ENCODE peak calls at places on chromosomes 3 and 15, in nine cellular contexts. T is upper lobe of right lung, L is prostate gland, Y is mucosa of descending colon, H is left ventricle myocardium inferior, R is AG09309, J is AG10803, C is stomach, I is GM12865. P is an unnamed sample.

GRCh38 chr3:132997404-132997803 is 40.8 kb upstream of the TMEM108 start:
- DNase-seq in T (no peak), L (no peak), Y (no peak), H (no peak), R (no peak), J (no peak), C (no peak), I (no peak), P (no peak)

GRCh38 chr15:60299452-60300047 is 98.2 kb downstream of the ANXA2 start:
- DNase-seq in T (no peak), L (peak), Y (peak), H (no peak), R (no peak), J (peak), C (peak), I (no peak), P (no peak)

GRCh38 chr3:28295819-28296364 is 52.6 kb upstream of the ZCWPW2 start:
- DNase-seq in T (no peak), L (no peak), Y (no peak), H (no peak), R (no peak), J (peak), C (no peak), I (no peak), P (no peak)

GRCh38 chr3:123706871-123707270 is 122.0 kb upstream of the HACD2 start:
- DNase-seq in T (peak), L (no peak), Y (no peak), H (no peak), R (no peak), J (no peak), C (no peak), I (no peak), P (no peak)

GRCh38 chr3:190728574-190729246 is 133.8 kb downstream of the GMNC start:
- DNase-seq in T (no peak), L (no peak), Y (no peak), H (no peak), R (peak), J (peak), C (no peak), I (no peak), P (no peak)

GRCh38 chr3:77053769-77054168 is 13.9 kb downstream of the ROBO2 start:
- DNase-seq in T (no peak), L (no peak), Y (no peak), H (no peak), R (no peak), J (no peak), C (no peak), I (no peak), P (no peak)

GRCh38 chr3:185089751-185090150 is 63.1 kb downstream of the C3orf70 start:
- DNase-seq in T (no peak), L (no peak), Y (no peak), H (no peak), R (no peak), J (no peak), C (no peak), I (no peak), P (no peak)

GRCh38 chr3:140972833-140973232 is 31.2 kb downstream of the SLC25A36 start:
- DNase-seq in T (no peak), L (no peak), Y (no peak), H (no peak), R (peak), J (peak), C (no peak), I (no peak), P (no peak)

GRCh38 chr3:150764607-150765366 is 1.8 kb upstream of the SIAH2 start:
- DNase-seq in T (no peak), L (no peak), Y (no peak), H (no peak), R (no peak), J (no peak), C (no peak), I (no peak), P (no peak)

GRCh38 chr15:70492240-70493177 is 270.8 kb downstream of the UACA start:
- DNase-seq in T (peak), L (no peak), Y (peak), H (peak), R (peak), J (peak), C (peak), I (peak), P (no peak)

GRCh38 chr15:58410353-58410752 is 21.4 kb upstream of the LIPC start:
- DNase-seq in T (no peak), L (no peak), Y (peak), H (no peak), R (peak), J (peak), C (no peak), I (peak), P (no peak)

GRCh38 chr3:151135548-151136337 is 50.3 kb downstream of the MED12L start:
- DNase-seq in T (peak), L (no peak), Y (no peak), H (no peak), R (no peak), J (no peak), C (peak), I (peak), P (no peak)

GRCh38 chr3:58540176-58540863 is 3.3 kb upstream of the ACOX2 start:
- DNase-seq in T (no peak), L (no peak), Y (no peak), H (no peak), R (no peak), J (no peak), C (no peak), I (no peak), P (no peak)

GRCh38 chr3:64360261-64360660 is 135.0 kb upstream of the PRICKLE2 start:
- DNase-seq in T (no peak), L (no peak), Y (no peak), H (no peak), R (no peak), J (no peak), C (no peak), I (no peak), P (no peak)

GRCh38 chr15:101827257-101827656 is 15.3 kb downstream of the OR4F15 start:
- DNase-seq in T (no peak), L (no peak), Y (no peak), H (no peak), R (peak), J (peak), C (no peak), I (no peak), P (no peak)

GRCh38 chr15:67839358-67839928 is 402 bp downstream of the RNU6-1 start:
- DNase-seq in T (no peak), L (no peak), Y (peak), H (no peak), R (no peak), J (peak), C (no peak), I (no peak), P (peak)

GRCh38 chr15:77421370-77421700 is 647 bp downstream of the HMG20A start:
- DNase-seq in T (no peak), L (no peak), Y (no peak), H (no peak), R (no peak), J (no peak), C (no peak), I (peak), P (no peak)

GRCh38 chr15:47331796-47332480 is 385.4 kb upstream of the SEMA6D start:
- DNase-seq in T (no peak), L (no peak), Y (no peak), H (no peak), R (no peak), J (peak), C (no peak), I (no peak), P (peak)

GRCh38 chr3:136075816-136076215 is 110.3 kb downstream of the PPP2R3A start:
- DNase-seq in T (no peak), L (no peak), Y (no peak), H (no peak), R (no peak), J (peak), C (no peak), I (no peak), P (no peak)

GRCh38 chr3:9468460-9468859 is 71.0 kb downstream of the SETD5 start:
- DNase-seq in T (no peak), L (no peak), Y (no peak), H (no peak), R (no peak), J (no peak), C (no peak), I (no peak), P (no peak)

GRCh38 chr3:105865016-105865623 is 3.7 kb downstream of the CBLB start:
- DNase-seq in T (no peak), L (no peak), Y (no peak), H (no peak), R (no peak), J (no peak), C (no peak), I (no peak), P (no peak)

GRCh38 chr3:27590437-27591320 is 106.5 kb upstream of the SLC4A7 start:
- DNase-seq in T (no peak), L (no peak), Y (no peak), H (no peak), R (no peak), J (peak), C (no peak), I (no peak), P (no peak)

GRCh38 chr3:144185291-144185690 is 213.7 kb downstream of the DIPK2A start:
- DNase-seq in T (no peak), L (no peak), Y (no peak), H (no peak), R (no peak), J (no peak), C (no peak), I (no peak), P (no peak)

GRCh38 chr3:41460736-41461135 is 261.4 kb downstream of the CTNNB1 start:
- DNase-seq in T (no peak), L (no peak), Y (no peak), H (no peak), R (no peak), J (no peak), C (no peak), I (no peak), P (no peak)

GRCh38 chr15:26628071-26628470 is 144.8 kb downstream of the GABRB3 start:
- DNase-seq in T (no peak), L (peak), Y (no peak), H (no peak), R (no peak), J (no peak), C (no peak), I (no peak), P (peak)

GRCh38 chr3:197149528-197149927 is 119.9 kb upstream of the MELTF start:
- DNase-seq in T (no peak), L (no peak), Y (no peak), H (no peak), R (no peak), J (no peak), C (no peak), I (no peak), P (no peak)

GRCh38 chr3:68057637-68058320 is 403.4 kb upstream of the SUCLG2 start:
- DNase-seq in T (no peak), L (no peak), Y (peak), H (no peak), R (no peak), J (no peak), C (no peak), I (no peak), P (no peak)

GRCh38 chr3:51992017-51992682 is 3.5 kb downstream of the RPL29 start:
- DNase-seq in T (no peak), L (no peak), Y (no peak), H (no peak), R (no peak), J (no peak), C (no peak), I (no peak), P (no peak)

GRCh38 chr3:61806810-61807209 is 245.4 kb downstream of the PTPRG start:
- DNase-seq in T (no peak), L (no peak), Y (no peak), H (no peak), R (no peak), J (no peak), C (no peak), I (no peak), P (no peak)

GRCh38 chr3:160747437-160747836 is 8.6 kb upstream of the PPM1L start:
- DNase-seq in T (no peak), L (no peak), Y (no peak), H (no peak), R (no peak), J (no peak), C (no peak), I (no peak), P (no peak)

GRCh38 chr3:113166719-113167492 is 44.5 kb upstream of the BOC start:
- DNase-seq in T (no peak), L (peak), Y (peak), H (peak), R (peak), J (peak), C (no peak), I (no peak), P (no peak)

GRCh38 chr3:58560771-58561311 is 16.4 kb downstream of the FAM107A start:
- DNase-seq in T (no peak), L (no peak), Y (no peak), H (no peak), R (peak), J (peak), C (no peak), I (no peak), P (no peak)

GRCh38 chr3:94175677-94176076 is 112.8 kb downstream of the NSUN3 start:
- DNase-seq in T (no peak), L (no peak), Y (no peak), H (no peak), R (no peak), J (no peak), C (no peak), I (peak), P (no peak)

GRCh38 chr3:37309945-37310665 is 135.7 kb upstream of the LRRFIP2 start:
- DNase-seq in T (no peak), L (no peak), Y (no peak), H (no peak), R (no peak), J (no peak), C (no peak), I (no peak), P (no peak)

GRCh38 chr3:187880438-187880837 is 135.2 kb upstream of the BCL6 start:
- DNase-seq in T (no peak), L (no peak), Y (no peak), H (no peak), R (no peak), J (no peak), C (no peak), I (no peak), P (no peak)

GRCh38 chr15:52292780-52293392 is 2.7 kb downstream of the MYO5C start:
- DNase-seq in T (no peak), L (peak), Y (peak), H (no peak), R (no peak), J (no peak), C (no peak), I (no peak), P (no peak)

GRCh38 chr3:57952208-57952631 is 56.0 kb upstream of the FLNB start:
- DNase-seq in T (peak), L (no peak), Y (no peak), H (peak), R (no peak), J (peak), C (no peak), I (no peak), P (peak)

GRCh38 chr3:24101676-24102168 is 156.6 kb downstream of the NR1D2 start:
- DNase-seq in T (no peak), L (no peak), Y (no peak), H (no peak), R (no peak), J (peak), C (no peak), I (no peak), P (no peak)

GRCh38 chr15:101456079-101456791 is 33.3 kb downstream of the PCSK6 start:
- DNase-seq in T (no peak), L (no peak), Y (no peak), H (no peak), R (no peak), J (peak), C (no peak), I (no peak), P (no peak)

DNA sequence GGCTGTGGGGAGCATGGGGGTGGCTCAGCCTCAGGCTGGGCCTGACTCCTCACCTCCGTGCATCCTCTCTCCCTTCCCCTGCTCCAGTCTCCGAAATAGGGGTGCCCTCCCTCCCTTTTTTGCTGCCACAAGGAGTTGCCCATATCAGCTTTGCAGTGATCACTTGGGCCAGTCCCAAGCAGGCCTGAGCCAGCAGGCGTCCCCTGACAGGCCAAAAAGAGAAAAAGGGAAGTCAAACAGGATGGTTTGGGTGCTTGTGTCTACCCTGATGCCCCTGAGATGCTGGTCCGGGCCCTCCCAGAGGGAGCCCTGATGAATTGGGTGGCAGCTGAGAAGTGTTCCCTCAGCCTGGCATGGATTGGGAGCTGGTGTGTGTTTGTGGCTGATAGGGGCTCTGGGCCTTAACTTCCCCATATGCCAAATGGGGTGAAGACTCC is 1.4 kb downstream of the FBLN2 start:
- DNase-seq in T (no peak), L (no peak), Y (no peak), H (no peak), R (no peak), J (no peak), C (no peak), I (no peak), P (no peak)
- H3K4me3 ChIP-seq in T (no peak), L (no peak), Y (no peak), H (peak), R (peak), J (peak), C (peak), I (no peak), P (no peak)

DNA sequence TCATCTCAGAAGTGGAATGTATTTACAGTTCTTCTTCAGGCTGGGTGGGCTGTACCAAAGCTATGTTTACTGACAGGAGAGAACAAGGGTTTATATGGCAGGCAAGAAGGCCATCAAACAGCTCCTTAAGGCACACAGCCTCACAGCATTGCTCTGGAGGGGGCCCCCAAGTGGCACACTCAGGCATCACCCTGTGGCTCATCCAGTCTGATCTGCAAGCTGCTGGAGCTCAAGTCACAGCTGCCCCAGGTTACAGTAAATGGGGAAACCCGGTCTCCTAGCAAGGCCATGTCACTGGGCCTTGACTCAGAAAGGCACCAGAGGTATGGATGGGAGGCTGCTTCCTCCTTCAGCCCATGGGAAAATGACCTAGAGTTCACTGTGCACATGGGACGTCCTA is 67.4 kb downstream of the TFG start:
- DNase-seq in T (no peak), L (no peak), Y (no peak), H (no peak), R (no peak), J (no peak), C (no peak), I (peak), P (no peak)
- TF ChIP-seq CTCF in T (no peak), L (no peak), Y (no peak), H (no peak), R (no peak), J (no peak), C (no peak), I (peak), P (no peak)

DNA sequence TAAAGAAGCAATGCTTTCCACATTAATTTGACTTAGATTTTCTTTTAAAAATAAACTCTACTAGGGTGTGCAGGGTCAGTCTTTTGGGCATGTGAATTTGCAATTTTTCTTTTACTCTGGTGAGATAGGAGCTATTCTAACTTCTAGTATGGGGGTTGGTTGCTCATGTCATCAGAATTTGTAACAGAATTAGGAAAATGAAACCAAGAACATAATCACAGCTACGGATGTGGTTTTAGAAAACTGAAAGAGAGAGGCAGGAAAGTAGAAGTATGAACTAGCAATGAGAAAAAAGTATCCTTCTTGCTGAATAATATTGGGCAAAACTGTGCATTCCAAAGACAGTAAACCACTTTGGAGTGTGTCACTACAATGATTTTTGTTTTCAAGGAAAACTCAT is 43.4 kb downstream of the ADPGK start:
- DNase-seq in T (no peak), L (no peak), Y (no peak), H (no peak), R (peak), J (no peak), C (no peak), I (peak), P (no peak)
- H3K4me3 ChIP-seq in T (no peak), L (no peak), Y (no peak), H (no peak), R (no peak), J (no peak), C (no peak), I (peak), P (no peak)

DNA sequence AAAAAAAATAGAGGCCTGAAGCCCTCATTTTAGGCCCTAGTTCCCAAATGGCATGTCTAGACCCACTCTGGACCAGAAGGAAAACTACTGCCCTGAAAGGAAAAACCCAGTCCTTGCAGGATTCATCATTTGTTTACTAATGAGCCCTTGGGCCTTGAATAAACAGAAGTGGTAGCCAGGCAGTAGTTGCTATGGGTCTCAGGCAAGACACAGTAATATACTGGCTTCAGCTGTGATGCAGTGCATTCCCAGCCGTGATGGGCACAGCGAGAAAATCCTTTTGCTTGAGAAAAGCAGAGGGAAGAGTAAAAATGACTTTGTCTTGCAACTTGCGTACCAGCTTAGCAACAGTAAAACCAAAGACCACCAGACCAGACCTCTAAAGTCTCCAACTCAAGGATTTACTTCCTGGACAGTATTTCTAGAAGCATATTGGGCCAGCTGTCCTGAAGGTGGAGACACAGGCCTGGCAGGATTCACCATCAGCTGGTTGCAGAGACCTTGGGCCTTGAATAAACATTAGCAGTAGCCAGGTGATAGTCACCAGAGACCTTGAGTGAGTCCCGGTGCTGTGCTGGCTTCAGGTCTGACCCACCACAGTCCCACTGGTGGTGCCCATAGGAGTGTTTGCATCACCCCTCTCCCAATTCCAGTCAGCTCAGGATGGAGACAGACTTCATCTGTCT is 208.3 kb upstream of the SLITRK3 start:
- DNase-seq in T (no peak), L (no peak), Y (no peak), H (no peak), R (no peak), J (no peak), C (no peak), I (peak), P (no peak)
- TF ChIP-seq CTCF in T (no peak), L (no peak), Y (no peak), H (no peak), R (no peak), J (no peak), C (no peak), I (no peak), P (no peak)

GRCh38 chr3:131655076-131655685 is 152.4 kb upstream of the MRPL3 start:
- DNase-seq in T (no peak), L (no peak), Y (no peak), H (no peak), R (no peak), J (peak), C (no peak), I (no peak), P (no peak)
- H3K4me3 ChIP-seq in T (no peak), L (no peak), Y (no peak), H (no peak), R (no peak), J (no peak), C (no peak), I (no peak), P (no peak)

DNA sequence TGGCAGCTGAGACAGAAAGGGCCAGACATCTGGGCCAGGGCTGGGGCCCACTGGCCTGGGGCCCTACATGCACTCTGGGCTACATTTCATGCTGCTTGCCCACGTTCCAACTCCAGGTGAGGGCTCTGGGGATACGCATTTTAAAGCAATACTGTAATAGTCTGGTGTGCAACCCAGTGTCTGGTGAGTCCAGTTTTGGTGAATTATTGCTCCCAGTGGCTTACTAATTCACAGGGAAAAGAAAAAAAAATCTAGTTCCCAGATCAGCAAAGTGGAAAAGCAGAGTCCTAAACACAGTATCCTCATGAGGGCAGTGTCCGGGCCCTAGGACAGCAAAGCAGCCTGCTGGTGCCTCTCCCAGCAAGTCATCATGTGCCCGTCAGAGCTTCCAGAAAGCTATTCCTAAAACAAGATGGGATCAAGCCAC is 82.4 kb downstream of the CCNL1 start:
- DNase-seq in T (no peak), L (no peak), Y (no peak), H (no peak), R (no peak), J (peak), C (peak), I (no peak), P (no peak)
- TF ChIP-seq CTCF in T (peak), L (no peak), Y (no peak), H (peak), R (peak), J (peak), C (no peak), I (no peak), P (peak)

GRCh38 chr3:127787966-127788365 is 34.3 kb downstream of the MGLL start:
- DNase-seq in T (no peak), L (no peak), Y (no peak), H (no peak), R (no peak), J (no peak), C (no peak), I (no peak), P (no peak)
- H3K4me3 ChIP-seq in T (no peak), L (no peak), Y (no peak), H (peak), R (no peak), J (no peak), C (no peak), I (no peak), P (no peak)

P was measured in LNCaP clone FGC.